ENCODE peak calls at places on chromosomes 2 and 18, in eight cellular contexts. One of them, this sample, is unnamed.
A peak's percentile ranks its signal among the peaks of the same experiment; 100 is the strongest.

GRCh38 chr2:139828011-139828410 is 1047.8 kb upstream of the NXPH2 start:
- DNase-seq in K562: no peak
- DNase-seq in prostate gland: no peak
- DNase-seq in heart right ventricle: no peak
- DNase-seq in gastrocnemius medialis: no peak
- DNase-seq in sigmoid colon: no peak
- DNase-seq in tibial artery: no peak
- DNase-seq in IMR-90: no peak
- DNase-seq in this sample: no peak

GRCh38 chr18:45627204-45627526 is 11.9 kb downstream of the SLC14A2 start:
- DNase-seq in sigmoid colon: no peak
- DNase-seq in prostate gland: peak; percentile 24
- DNase-seq in tibial artery: no peak
- DNase-seq in heart right ventricle: no peak
- DNase-seq in IMR-90: no peak
- DNase-seq in K562: no peak
- DNase-seq in gastrocnemius medialis: no peak
- DNase-seq in this sample: no peak

GRCh38 chr18:23812566-23813440 is 123.5 kb downstream of the LAMA3 start:
- DNase-seq in gastrocnemius medialis: no peak
- DNase-seq in heart right ventricle: no peak
- DNase-seq in tibial artery: no peak
- DNase-seq in prostate gland: no peak
- DNase-seq in sigmoid colon: no peak
- DNase-seq in K562: peak; percentile 20
- DNase-seq in IMR-90: peak; percentile 19
- DNase-seq in this sample: no peak

GRCh38 chr2:128503358-128504241 is 184.9 kb upstream of the HS6ST1 start:
- DNase-seq in prostate gland: no peak
- DNase-seq in gastrocnemius medialis: no peak
- DNase-seq in sigmoid colon: no peak
- DNase-seq in heart right ventricle: no peak
- DNase-seq in IMR-90: no peak
- DNase-seq in tibial artery: no peak
- DNase-seq in K562: no peak
- DNase-seq in this sample: no peak

GRCh38 chr2:54722641-54723299 is 692 bp upstream of the EML6 start:
- DNase-seq in prostate gland: no peak
- DNase-seq in heart right ventricle: no peak
- DNase-seq in tibial artery: no peak
- DNase-seq in K562: no peak
- DNase-seq in gastrocnemius medialis: no peak
- DNase-seq in sigmoid colon: no peak
- DNase-seq in IMR-90: peak; percentile 70
- DNase-seq in this sample: no peak

GRCh38 chr2:187313831-187314230 is 134.2 kb downstream of the CALCRL start:
- DNase-seq in prostate gland: no peak
- DNase-seq in K562: no peak
- DNase-seq in IMR-90: no peak
- DNase-seq in gastrocnemius medialis: no peak
- DNase-seq in sigmoid colon: no peak
- DNase-seq in heart right ventricle: no peak
- DNase-seq in tibial artery: no peak
- DNase-seq in this sample: no peak

GRCh38 chr18:48023334-48024008 is 93.0 kb upstream of the SMAD2 start:
- DNase-seq in gastrocnemius medialis: no peak
- DNase-seq in tibial artery: no peak
- DNase-seq in sigmoid colon: peak; percentile 48
- DNase-seq in K562: peak; percentile 15
- DNase-seq in prostate gland: peak; percentile 66
- DNase-seq in heart right ventricle: peak; percentile 57
- DNase-seq in IMR-90: peak; percentile 10
- DNase-seq in this sample: no peak

GRCh38 chr2:160225722-160226121 is 25.6 kb upstream of the ITGB6 start:
- DNase-seq in heart right ventricle: no peak
- DNase-seq in tibial artery: no peak
- DNase-seq in sigmoid colon: no peak
- DNase-seq in gastrocnemius medialis: no peak
- DNase-seq in K562: no peak
- DNase-seq in IMR-90: no peak
- DNase-seq in prostate gland: peak; percentile 78
- DNase-seq in this sample: no peak

GRCh38 chr2:84856785-84857184 is 24.1 kb downstream of the TRABD2A start:
- DNase-seq in gastrocnemius medialis: no peak
- DNase-seq in sigmoid colon: no peak
- DNase-seq in prostate gland: no peak
- DNase-seq in IMR-90: no peak
- DNase-seq in tibial artery: no peak
- DNase-seq in heart right ventricle: no peak
- DNase-seq in K562: no peak
- DNase-seq in this sample: no peak

GRCh38 chr2:207423886-207424285 is 105.9 kb upstream of the CREB1 start:
- DNase-seq in IMR-90: peak; percentile 98
- DNase-seq in sigmoid colon: no peak
- DNase-seq in K562: no peak
- DNase-seq in prostate gland: no peak
- DNase-seq in tibial artery: no peak
- DNase-seq in heart right ventricle: no peak
- DNase-seq in gastrocnemius medialis: no peak
- DNase-seq in this sample: no peak

GRCh38 chr2:19536136-19536535 is 177.7 kb upstream of the OSR1 start:
- DNase-seq in K562: no peak
- DNase-seq in IMR-90: no peak
- DNase-seq in gastrocnemius medialis: no peak
- DNase-seq in heart right ventricle: no peak
- DNase-seq in prostate gland: no peak
- DNase-seq in tibial artery: no peak
- DNase-seq in sigmoid colon: no peak
- DNase-seq in this sample: no peak

GRCh38 chr2:60072609-60073008 is 480.8 kb downstream of the BCL11A start:
- DNase-seq in K562: no peak
- DNase-seq in tibial artery: no peak
- DNase-seq in heart right ventricle: no peak
- DNase-seq in prostate gland: no peak
- DNase-seq in sigmoid colon: no peak
- DNase-seq in gastrocnemius medialis: no peak
- DNase-seq in IMR-90: no peak
- DNase-seq in this sample: no peak

GRCh38 chr2:216880509-216881184 is 20.8 kb upstream of the TNP1 start:
- DNase-seq in prostate gland: no peak
- DNase-seq in heart right ventricle: no peak
- DNase-seq in IMR-90: peak; percentile 86
- DNase-seq in gastrocnemius medialis: peak; percentile 89
- DNase-seq in tibial artery: no peak
- DNase-seq in K562: peak; percentile 59
- DNase-seq in sigmoid colon: no peak
- DNase-seq in this sample: no peak

GRCh38 chr2:20188851-20189250 is 36.1 kb downstream of the SDC1 start:
- DNase-seq in IMR-90: no peak
- DNase-seq in prostate gland: no peak
- DNase-seq in gastrocnemius medialis: no peak
- DNase-seq in sigmoid colon: no peak
- DNase-seq in tibial artery: no peak
- DNase-seq in K562: no peak
- DNase-seq in heart right ventricle: no peak
- DNase-seq in this sample: no peak

GRCh38 chr2:149566652-149567051 is 20.9 kb downstream of the MMADHC start:
- DNase-seq in tibial artery: no peak
- DNase-seq in IMR-90: no peak
- DNase-seq in sigmoid colon: no peak
- DNase-seq in heart right ventricle: no peak
- DNase-seq in gastrocnemius medialis: no peak
- DNase-seq in prostate gland: no peak
- DNase-seq in K562: no peak
- DNase-seq in this sample: no peak

GRCh38 chr18:74225193-74225840 is 66.4 kb downstream of the CYB5A start:
- DNase-seq in prostate gland: no peak
- DNase-seq in IMR-90: peak; percentile 22
- DNase-seq in sigmoid colon: no peak
- DNase-seq in K562: peak; percentile 20
- DNase-seq in heart right ventricle: no peak
- DNase-seq in gastrocnemius medialis: no peak
- DNase-seq in tibial artery: no peak
- DNase-seq in this sample: no peak

GRCh38 chr2:78977661-78978145 is 47.8 kb upstream of the REG3G start:
- DNase-seq in prostate gland: no peak
- DNase-seq in tibial artery: no peak
- DNase-seq in heart right ventricle: no peak
- DNase-seq in IMR-90: no peak
- DNase-seq in K562: no peak
- DNase-seq in gastrocnemius medialis: no peak
- DNase-seq in sigmoid colon: no peak
- DNase-seq in this sample: no peak

DNA sequence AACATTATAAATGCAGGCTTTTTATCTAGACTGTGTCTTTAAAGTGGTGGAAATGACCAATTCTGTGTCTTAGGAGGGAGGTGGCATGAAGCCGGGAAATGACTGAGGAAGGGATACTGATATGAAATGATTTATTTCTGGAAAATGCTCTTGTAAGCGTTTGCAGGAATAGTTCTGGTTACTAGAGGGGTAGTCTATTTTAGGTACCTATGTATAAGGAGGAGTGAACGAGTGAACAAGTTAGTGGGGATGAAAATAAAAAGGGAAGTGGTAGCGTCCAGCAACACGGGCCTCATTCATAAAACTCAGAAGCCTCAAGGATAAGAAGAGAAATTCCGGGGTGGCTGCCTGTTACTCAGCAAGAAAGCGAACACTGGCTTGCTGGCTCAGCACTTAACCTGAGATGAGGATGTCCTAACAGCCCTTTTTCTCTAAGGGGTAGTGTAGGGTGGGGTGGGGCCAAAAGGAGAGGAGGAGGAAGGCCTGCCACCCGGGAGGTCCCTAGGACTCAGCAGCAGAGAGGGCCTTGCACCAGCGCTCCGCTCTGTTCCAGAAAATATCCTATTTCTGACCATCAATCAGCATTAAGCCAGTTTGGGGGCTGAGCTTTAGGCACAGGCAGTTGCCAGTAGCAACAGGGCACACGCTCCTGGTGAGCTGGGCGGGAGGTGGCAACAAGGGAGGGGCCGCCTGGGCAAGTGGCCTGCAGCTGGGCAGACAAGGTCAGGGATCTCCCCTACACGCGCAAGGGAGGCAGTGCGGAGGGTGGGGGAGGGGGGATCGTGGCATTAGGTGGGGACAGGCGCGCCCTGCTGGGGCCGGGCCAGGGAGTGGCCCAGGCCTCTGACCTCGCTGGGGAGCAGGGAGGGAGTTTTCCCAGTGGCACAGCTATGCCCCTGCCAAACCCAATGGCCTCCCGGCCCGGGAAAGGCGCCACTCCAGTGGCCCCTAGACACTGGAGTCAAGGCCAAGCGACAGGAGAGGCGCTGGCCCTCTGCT is 303.0 kb downstream of the NCKAP5 start:
- DNase-seq in gastrocnemius medialis: no peak
- DNase-seq in tibial artery: no peak
- DNase-seq in sigmoid colon: no peak
- DNase-seq in K562: no peak
- DNase-seq in IMR-90: no peak
- DNase-seq in heart right ventricle: peak; percentile 28
- DNase-seq in prostate gland: no peak
- DNase-seq in this sample: peak; percentile 74
- H3K4me3 ChIP-seq in gastrocnemius medialis: peak overlapping the region; percentile 36
- H3K4me3 ChIP-seq in tibial artery: peak overlapping the region; percentile 37
- H3K4me3 ChIP-seq in sigmoid colon: peak overlapping the region; percentile 34
- H3K4me3 ChIP-seq in K562: no peak overlapping the region
- H3K4me3 ChIP-seq in IMR-90: peak overlapping the region; percentile 63
- H3K4me3 ChIP-seq in heart right ventricle: peak overlapping the region; percentile 46
- H3K4me3 ChIP-seq in prostate gland: no peak overlapping the region
- H3K4me3 ChIP-seq in this sample: no peak overlapping the region

DNA sequence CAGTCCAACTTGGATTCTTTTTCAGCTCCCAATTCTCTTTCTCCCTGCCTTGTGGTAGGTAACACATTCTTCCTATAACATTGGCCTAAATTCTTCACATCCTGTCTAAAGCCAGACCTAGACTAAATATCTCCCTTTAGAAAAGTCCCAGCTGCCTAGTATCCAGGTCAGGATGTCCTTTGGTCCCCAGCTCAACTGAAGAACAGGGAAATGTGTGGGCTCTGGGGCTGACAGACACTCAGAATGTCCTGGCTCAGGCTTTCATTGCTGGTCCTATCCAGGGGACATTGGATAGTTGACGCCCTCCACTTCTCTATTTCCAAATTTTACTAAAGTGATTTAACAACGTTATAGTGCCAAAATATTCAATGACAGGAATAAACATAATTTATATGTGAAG is 219.3 kb downstream of the PID1 start:
- DNase-seq in heart right ventricle: no peak
- DNase-seq in K562: no peak
- DNase-seq in sigmoid colon: no peak
- DNase-seq in IMR-90: no peak
- DNase-seq in prostate gland: no peak
- DNase-seq in tibial artery: no peak
- DNase-seq in gastrocnemius medialis: no peak
- DNase-seq in this sample: no peak
- H3K9me3 ChIP-seq in heart right ventricle: no peaks in the 10 kb centered on the region
- H3K9me3 ChIP-seq in K562: no peaks in the 10 kb centered on the region
- H3K9me3 ChIP-seq in sigmoid colon: no peaks in the 10 kb centered on the region
- H3K9me3 ChIP-seq in IMR-90: peaks cover 10% of the 10 kb centered on the region
- H3K9me3 ChIP-seq in prostate gland: no peaks in the 10 kb centered on the region
- H3K9me3 ChIP-seq in tibial artery: no peaks in the 10 kb centered on the region
- H3K9me3 ChIP-seq in gastrocnemius medialis: no peaks in the 10 kb centered on the region
- H3K9me3 ChIP-seq in this sample: no peaks in the 10 kb centered on the region

DNA sequence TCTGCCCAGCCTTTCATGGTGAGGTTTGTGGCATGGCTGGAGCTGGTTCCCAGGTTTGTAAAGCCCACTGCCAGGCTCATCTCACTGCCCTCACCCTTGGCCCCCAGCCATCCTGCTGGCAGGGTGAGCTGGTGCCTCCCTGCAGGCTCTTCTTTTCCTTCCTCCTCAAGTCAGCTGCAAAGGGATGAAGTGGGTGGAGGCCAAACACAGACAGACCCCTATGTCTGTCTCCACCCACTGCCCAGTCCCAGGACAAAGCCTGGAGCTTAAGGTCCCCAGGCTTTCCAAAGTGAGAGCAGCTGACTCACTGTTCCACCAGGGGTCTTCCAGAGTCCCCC is 92.0 kb downstream of the TNS1 start:
- DNase-seq in sigmoid colon: peak; percentile 80
- DNase-seq in K562: no peak
- DNase-seq in tibial artery: no peak
- DNase-seq in heart right ventricle: no peak
- DNase-seq in gastrocnemius medialis: no peak
- DNase-seq in prostate gland: no peak
- DNase-seq in IMR-90: no peak
- DNase-seq in this sample: no peak
- H3K4me3 ChIP-seq in sigmoid colon: no peak overlapping the region
- H3K4me3 ChIP-seq in K562: no peak overlapping the region
- H3K4me3 ChIP-seq in tibial artery: peak overlapping the region; percentile 1
- H3K4me3 ChIP-seq in heart right ventricle: no peak overlapping the region
- H3K4me3 ChIP-seq in gastrocnemius medialis: no peak overlapping the region
- H3K4me3 ChIP-seq in prostate gland: no peak overlapping the region
- H3K4me3 ChIP-seq in IMR-90: no peak overlapping the region
- H3K4me3 ChIP-seq in this sample: no peak overlapping the region

DNA sequence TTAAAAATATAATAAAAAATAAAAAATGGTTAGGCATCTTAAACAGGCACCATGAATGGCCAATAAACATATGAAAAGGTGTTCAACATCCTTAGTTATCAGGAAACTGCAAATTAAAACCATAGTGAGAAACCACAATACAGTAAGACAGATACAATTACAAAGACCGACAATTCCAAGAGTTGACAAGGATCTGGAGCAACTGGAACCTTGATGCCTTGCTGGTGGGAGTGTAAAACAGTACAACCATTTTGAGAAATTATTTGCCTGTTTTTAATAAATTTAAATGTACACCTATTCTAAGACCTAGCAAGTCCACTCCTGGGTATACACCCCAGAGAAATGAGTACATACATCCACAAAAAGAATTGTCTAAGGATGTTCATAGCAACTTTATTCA is 49.1 kb downstream of the NGEF start:
- DNase-seq in K562: no peak
- DNase-seq in prostate gland: no peak
- DNase-seq in IMR-90: no peak
- DNase-seq in sigmoid colon: no peak
- DNase-seq in tibial artery: no peak
- DNase-seq in gastrocnemius medialis: no peak
- DNase-seq in heart right ventricle: no peak
- DNase-seq in this sample: no peak
- H3K9me3 ChIP-seq in K562: no peaks in the 10 kb centered on the region
- H3K9me3 ChIP-seq in prostate gland: no peaks in the 10 kb centered on the region
- H3K9me3 ChIP-seq in IMR-90: peaks cover 5% of the 10 kb centered on the region
- H3K9me3 ChIP-seq in sigmoid colon: no peaks in the 10 kb centered on the region
- H3K9me3 ChIP-seq in tibial artery: no peaks in the 10 kb centered on the region
- H3K9me3 ChIP-seq in gastrocnemius medialis: no peaks in the 10 kb centered on the region
- H3K9me3 ChIP-seq in heart right ventricle: no peaks in the 10 kb centered on the region
- H3K9me3 ChIP-seq in this sample: no peaks in the 10 kb centered on the region

This sample was measured in right cardiac atrium.